ENCODE peak calls at places on chromosomes 1 and 21, in eight cellular contexts. J is left ventricle myocardium inferior; A is CD4-positive, alpha-beta T cell; S is activated CD8-positive, alpha-beta T cell treated with anti-CD3 and anti-CD28 coated beads for 36 hours; R is fibroblast of mammary gland; Y is ovary; U is GM10248; Q is fibroblast of lung. G is an unnamed sample.

GRCh38 chr1:107514841-107515240 is 374.0 kb downstream of the NTNG1 start:
- DNase-seq in J (no peak), Q (no peak), S (no peak), R (no peak), U (no peak), Y (no peak), A (no peak), G (no peak)

GRCh38 chr1:239361403-239361802 is 25.0 kb upstream of the CHRM3 start:
- DNase-seq in Q (peak), S (no peak), R (peak), J (no peak), A (no peak), U (no peak), Y (no peak), G (no peak)

GRCh38 chr1:192632641-192633532 is 3.1 kb upstream of the RGS13 start:
- DNase-seq in Y (no peak), S (no peak), U (no peak), R (no peak), Q (no peak), A (no peak), J (no peak), G (no peak)

GRCh38 chr21:45589686-45590245 is 47.5 kb upstream of the SLC19A1 start:
- DNase-seq in Y (no peak), A (no peak), R (no peak), J (no peak), U (no peak), Q (no peak), S (no peak), G (no peak)

GRCh38 chr1:30662291-30662840 is 61.0 kb downstream of the MATN1 start:
- DNase-seq in J (no peak), S (no peak), Q (no peak), A (no peak), Y (no peak), U (no peak), R (no peak), G (no peak)

GRCh38 chr21:41701749-41702148 is 65.1 kb downstream of the RIPK4 start:
- DNase-seq in R (peak), U (no peak), J (no peak), Y (no peak), Q (no peak), S (no peak), A (no peak), G (no peak)

GRCh38 chr21:41582298-41582840 is 74.4 kb upstream of the TMPRSS2 start:
- DNase-seq in Y (no peak), S (no peak), A (no peak), R (no peak), Q (no peak), U (no peak), J (no peak), G (no peak)

GRCh38 chr1:98761238-98761637 is 99.7 kb downstream of the SNX7 start:
- DNase-seq in U (no peak), Y (no peak), Q (no peak), R (peak), A (no peak), S (no peak), J (no peak), G (no peak)

GRCh38 chr1:3902111-3902511 is 2.0 kb upstream of the C1orf174 start:
- DNase-seq in A (no peak), Q (no peak), R (no peak), J (no peak), Y (no peak), U (no peak), S (peak), G (no peak)

GRCh38 chr1:36625253-36625958 is 142.7 kb upstream of the CSF3R start:
- DNase-seq in R (no peak), Q (no peak), U (no peak), Y (no peak), A (no peak), J (no peak), S (no peak), G (no peak)

GRCh38 chr1:21233480-21233879 is 56.8 kb downstream of the ECE1 start:
- DNase-seq in Q (no peak), R (no peak), S (no peak), Y (no peak), U (no peak), J (no peak), A (no peak), G (no peak)

GRCh38 chr21:26140185-26140584 is 30.4 kb downstream of the APP start:
- DNase-seq in R (peak), S (no peak), A (no peak), Q (peak), Y (no peak), J (peak), U (no peak), G (no peak)

GRCh38 chr1:223860051-223860559 is 14.4 kb upstream of the TP53BP2 start:
- DNase-seq in A (no peak), Y (no peak), R (no peak), U (no peak), Q (no peak), J (no peak), S (no peak), G (no peak)

GRCh38 chr1:165887877-165888551 is 60.6 kb downstream of the UCK2 start:
- DNase-seq in J (no peak), A (no peak), Y (no peak), Q (no peak), U (no peak), R (no peak), S (no peak), G (no peak)

GRCh38 chr1:199029855-199030254 is 391.0 kb downstream of the PTPRC start:
- DNase-seq in J (no peak), A (no peak), Y (no peak), R (peak), U (no peak), Q (peak), S (no peak), G (no peak)

GRCh38 chr1:44284184-44284583 is 70.9 kb downstream of the ERI3 start:
- DNase-seq in S (no peak), J (no peak), Q (no peak), U (no peak), Y (no peak), A (no peak), R (no peak), G (no peak)

GRCh38 chr21:38733973-38734546 is 71.7 kb upstream of the ETS2 start:
- DNase-seq in U (peak), Y (peak), A (peak), J (peak), R (peak), S (peak), Q (peak), G (peak)

GRCh38 chr1:9128520-9129371 is at the start of gene GPR157:
- DNase-seq in R (peak), J (peak), S (peak), A (peak), U (peak), Y (peak), Q (peak), G (peak)

GRCh38 chr1:157325220-157325619 is 187.0 kb upstream of the ETV3 start:
- DNase-seq in J (no peak), S (no peak), Q (no peak), U (no peak), Y (no peak), R (no peak), A (no peak), G (no peak)

GRCh38 chr21:34243562-34243961 is 120.2 kb upstream of the KCNE2 start:
- DNase-seq in A (no peak), S (peak), J (no peak), U (no peak), Y (no peak), R (peak), Q (peak), G (no peak)

GRCh38 chr1:110235839-110236682 is 25.9 kb downstream of the KCNC4 start:
- DNase-seq in Y (no peak), U (no peak), J (no peak), R (peak), Q (peak), A (no peak), S (peak), G (no peak)

GRCh38 chr21:32940079-32941014 is 85.4 kb upstream of the OLIG2 start:
- DNase-seq in R (peak), J (no peak), S (peak), Q (peak), U (peak), Y (no peak), A (peak), G (peak)

GRCh38 chr1:87787551-87787950 is 458.9 kb downstream of the LMO4 start:
- DNase-seq in A (no peak), Q (no peak), J (no peak), S (no peak), U (no peak), Y (no peak), R (peak), G (no peak)

GRCh38 chr1:41754540-41754939 is 164.2 kb downstream of the HIVEP3 start:
- DNase-seq in A (no peak), J (no peak), Q (no peak), S (peak), R (no peak), U (no peak), Y (no peak), G (no peak)

GRCh38 chr1:94974824-94975223 is 47.9 kb upstream of the CNN3 start:
- DNase-seq in S (no peak), U (no peak), R (peak), Y (no peak), Q (peak), A (no peak), J (no peak), G (no peak)

GRCh38 chr1:184866991-184867788 is 107.1 kb downstream of the NIBAN1 start:
- DNase-seq in A (peak), U (peak), S (peak), Q (peak), Y (no peak), J (no peak), R (peak), G (peak)

GRCh38 chr1:46181343-46182260 is 5.3 kb upstream of the P3R3URF start:
- DNase-seq in Y (no peak), J (no peak), Q (peak), R (peak), S (no peak), U (no peak), A (no peak), G (no peak)

GRCh38 chr1:93441589-93441988 is 6.3 kb upstream of the FNBP1L start:
- DNase-seq in Y (no peak), A (no peak), U (no peak), Q (no peak), R (no peak), J (no peak), S (no peak), G (no peak)

GRCh38 chr1:55363261-55363660 is 148.1 kb upstream of the USP24 start:
- DNase-seq in J (no peak), U (no peak), A (no peak), Q (peak), Y (no peak), R (peak), S (no peak), G (no peak)

GRCh38 chr1:11787251-11787803 is 18.4 kb downstream of the MTHFR start:
- DNase-seq in A (no peak), Y (peak), J (peak), U (no peak), R (peak), S (no peak), Q (peak), G (no peak)

GRCh38 chr1:41975121-41975520 is 56.4 kb upstream of the HIVEP3 start:
- DNase-seq in Y (no peak), A (no peak), U (no peak), S (no peak), R (no peak), J (no peak), Q (no peak), G (no peak)

GRCh38 chr1:65467536-65467935 is 47.1 kb downstream of the LEPR start:
- DNase-seq in S (no peak), R (no peak), Q (peak), J (no peak), A (no peak), U (no peak), Y (no peak), G (no peak)
- TF ChIP-seq CTCF in S (no peak), R (no peak), Q (no peak), J (no peak), A (no peak), U (no peak), Y (no peak), G (no peak)

GRCh38 chr1:182525342-182525741 is 63.7 kb downstream of the RNASEL start:
- DNase-seq in U (no peak), Y (no peak), R (no peak), S (no peak), Q (no peak), A (no peak), J (no peak), G (no peak)

DNA sequence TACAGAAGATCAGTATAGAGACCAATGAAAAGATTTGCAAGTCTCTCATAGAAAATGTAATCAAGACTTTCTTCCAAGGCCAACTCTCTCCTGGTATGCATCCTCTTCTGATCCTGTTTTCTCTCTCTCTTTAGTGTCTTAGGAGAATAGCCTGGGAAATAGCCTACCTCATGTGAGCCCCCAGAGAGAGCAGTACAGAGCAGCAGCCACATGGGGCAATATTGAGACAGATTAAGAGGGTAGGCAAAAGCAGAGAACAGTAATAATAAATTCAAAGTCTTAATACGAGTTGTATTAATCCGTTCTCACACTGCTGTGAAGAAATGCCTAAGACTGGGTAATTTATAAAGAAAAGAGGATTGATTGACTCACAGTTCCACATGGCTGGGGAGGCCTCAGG is 61.4 kb downstream of the RNASEL start:
- DNase-seq in J (no peak), A (no peak), R (peak), U (no peak), S (no peak), Q (no peak), Y (no peak), G (no peak)
- TF ChIP-seq CTCF in J (no peak), A (no peak), R (peak), U (no peak), S (no peak), Q (no peak), Y (no peak), G (no peak)

GRCh38 chr1:207049974-207050391 is 1.0 kb downstream of the YOD1 start:
- DNase-seq in Y (no peak), J (no peak), R (peak), A (peak), S (peak), Q (peak), U (peak), G (peak)
- TF ChIP-seq CTCF in Y (peak), J (peak), R (peak), A (peak), S (peak), Q (peak), U (peak), G (peak)

GRCh38 chr1:109111386-109112055 is 2.4 kb upstream of the ELAPOR1 start:
- DNase-seq in J (no peak), Q (peak), U (no peak), A (no peak), S (no peak), Y (no peak), R (no peak), G (no peak)

GRCh38 chr1:109112056-109112651 is 1.8 kb upstream of the ELAPOR1 start:
- DNase-seq in S (no peak), J (no peak), R (peak), Y (no peak), A (no peak), Q (peak), U (no peak), G (peak)

GRCh38 chr1:109113787-109114568 is at the start of gene ELAPOR1:
- DNase-seq in Y (no peak), Q (no peak), A (peak), R (no peak), U (peak), S (peak), J (peak), G (peak)

GRCh38 chr1:109109906-109110305 is 4.0 kb upstream of the ELAPOR1 start:
- DNase-seq in Y (no peak), Q (no peak), S (no peak), J (no peak), A (no peak), U (no peak), R (no peak), G (no peak)

GRCh38 chr1:109112652-109113285 is 1.1 kb upstream of the ELAPOR1 start:
- DNase-seq in S (peak), A (peak), R (peak), U (peak), Q (peak), Y (peak), J (peak), G (peak)
- TF ChIP-seq CTCF in S (peak), A (peak), R (peak), U (peak), Q (peak), Y (peak), J (peak), G (peak)

GRCh38 chr1:50354813-50355212 is 68.4 kb downstream of the DMRTA2 start:
- DNase-seq in A (no peak), R (no peak), U (no peak), Y (no peak), J (no peak), S (no peak), Q (no peak), G (no peak)
- TF ChIP-seq CTCF in A (no peak), R (no peak), U (no peak), Y (no peak), J (no peak), S (no peak), Q (no peak), G (no peak)

GRCh38 chr1:33610864-33611455 is 138.5 kb downstream of the ZSCAN20 start:
- DNase-seq in Q (no peak), R (no peak), U (no peak), S (no peak), A (no peak), Y (no peak), J (no peak), G (no peak)
- TF ChIP-seq CTCF in Q (no peak), R (no peak), U (no peak), S (no peak), A (no peak), Y (no peak), J (no peak), G (no peak)

GRCh38 chr1:7453038-7453437 is 318.1 kb upstream of the VAMP3 start:
- DNase-seq in S (no peak), Q (no peak), A (no peak), Y (no peak), J (no peak), R (no peak), U (no peak), G (no peak)

GRCh38 chr1:7455796-7456568 is 315.1 kb upstream of the VAMP3 start:
- DNase-seq in J (no peak), R (no peak), Q (no peak), A (no peak), Y (no peak), S (no peak), U (no peak), G (no peak)

GRCh38 chr1:7454895-7455784 is 316.0 kb upstream of the VAMP3 start:
- DNase-seq in S (no peak), R (peak), J (no peak), U (no peak), Y (peak), Q (peak), A (no peak), G (no peak)

GRCh38 chr1:7456683-7457082 is 314.4 kb upstream of the VAMP3 start:
- DNase-seq in Q (no peak), U (no peak), S (no peak), R (no peak), Y (no peak), J (no peak), A (no peak), G (no peak)

DNA sequence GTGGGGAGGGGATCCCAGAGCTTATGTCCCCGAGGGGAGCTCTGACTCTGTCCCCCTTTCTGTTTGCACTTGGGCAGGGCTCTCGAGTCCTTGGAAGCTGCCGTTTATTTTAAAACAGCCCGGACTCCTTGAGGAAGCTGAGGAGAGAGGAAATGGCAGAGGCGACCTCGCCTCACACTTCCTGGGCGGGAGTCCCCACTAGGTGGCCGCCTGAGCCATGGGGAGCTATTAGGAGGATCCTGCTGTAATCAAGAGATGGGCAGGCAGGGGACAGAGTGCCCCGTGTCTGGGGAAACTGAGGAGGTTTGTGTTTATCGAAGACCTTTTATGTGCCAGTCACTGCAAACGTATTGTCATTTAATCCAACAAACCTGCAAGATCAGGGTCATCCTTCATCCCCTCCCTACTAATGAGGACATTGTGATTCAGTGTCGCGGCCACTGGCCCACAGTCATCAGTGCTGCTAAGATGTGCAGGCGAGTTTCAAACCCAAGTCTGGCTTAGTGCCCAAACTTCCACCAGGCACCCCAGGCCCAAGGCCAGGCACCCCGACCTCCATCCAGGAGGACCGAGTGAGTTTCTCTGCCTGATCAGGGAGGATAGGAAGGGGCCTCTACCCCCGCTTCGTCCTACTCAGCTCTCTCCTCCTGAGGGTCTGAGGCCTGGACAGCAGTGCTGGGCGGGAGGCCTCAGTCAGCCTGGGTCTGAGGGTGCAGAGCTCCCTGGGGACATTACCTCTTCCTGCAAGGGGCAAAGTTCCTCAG is 316.9 kb upstream of the VAMP3 start:
- DNase-seq in Y (no peak), A (no peak), R (peak), J (peak), U (no peak), Q (peak), S (peak), G (no peak)
- TF ChIP-seq CTCF in Y (no peak), A (no peak), R (peak), J (peak), U (no peak), Q (peak), S (no peak), G (no peak)

DNA sequence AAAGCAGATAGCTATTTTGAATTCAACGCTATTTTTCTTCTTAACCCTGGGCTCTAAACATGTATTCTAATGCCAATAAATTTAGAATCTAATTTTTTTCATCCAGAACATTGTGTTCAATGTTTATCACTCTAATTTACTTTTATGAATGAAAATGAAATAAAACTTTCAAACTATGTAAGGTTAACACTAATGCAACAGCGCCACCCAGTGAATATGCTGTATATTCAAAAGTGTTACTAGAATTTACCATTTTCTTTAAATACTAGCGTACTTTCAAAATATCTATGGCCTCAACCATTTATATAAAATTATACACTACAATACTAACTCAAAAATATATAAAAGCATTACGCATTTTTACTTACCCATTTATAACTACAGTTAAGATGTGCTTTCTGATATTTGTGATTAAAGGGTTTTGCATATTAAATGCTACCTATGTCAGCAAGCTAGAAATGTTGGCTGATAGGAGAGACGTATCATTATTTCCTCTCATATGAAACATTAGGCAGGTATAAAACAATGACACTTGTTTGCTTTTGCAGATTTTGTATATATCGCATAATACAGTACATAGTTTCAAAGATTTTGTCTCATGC is 5.9 kb upstream of the NUF2 start:
- DNase-seq in Y (peak), S (peak), J (no peak), R (peak), U (no peak), Q (peak), A (peak), G (peak)
- TF ChIP-seq CTCF in Y (peak), S (peak), J (peak), R (peak), U (peak), Q (peak), A (peak), G (peak)